ENCODE peak calls at places on chromosomes 11 and 22, in eight cellular contexts. One of them, this sample, is unnamed.

GRCh38 chr22:19995611-19996339 is 20.8 kb downstream of the ARVCF start:
- DNase-seq in stimulated activated naive CD8-positive, alpha-beta T cell treated with anti-CD3 and anti-CD28 coated beads, Interleukin-15, amount 100 ng/mL, for 72 hours: no peak
- DNase-seq in Right ventricle myocardium superior: peak; percentile 55
- DNase-seq in AG08396: peak; percentile 84
- DNase-seq in cardiac muscle cell: peak; percentile 84
- DNase-seq in lower lobe of right lung: no peak
- DNase-seq in germinal center: no peak
- DNase-seq in NCI-H345: no peak
- DNase-seq in this sample: no peak

GRCh38 chr11:122215244-122215992 is 99.4 kb upstream of the BLID start:
- DNase-seq in germinal center: peak; percentile 53
- DNase-seq in NCI-H345: peak; percentile 57
- DNase-seq in Right ventricle myocardium superior: peak; percentile 88
- DNase-seq in lower lobe of right lung: peak; percentile 70
- DNase-seq in cardiac muscle cell: peak; percentile 97
- DNase-seq in stimulated activated naive CD8-positive, alpha-beta T cell treated with anti-CD3 and anti-CD28 coated beads, Interleukin-15, amount 100 ng/mL, for 72 hours: peak; percentile 39
- DNase-seq in AG08396: peak; percentile 85
- DNase-seq in this sample: peak; percentile 63

GRCh38 chr11:39412117-39412516 is 2047.3 kb downstream of the LRRC4C start:
- DNase-seq in AG08396: no peak
- DNase-seq in cardiac muscle cell: no peak
- DNase-seq in Right ventricle myocardium superior: no peak
- DNase-seq in germinal center: no peak
- DNase-seq in NCI-H345: no peak
- DNase-seq in lower lobe of right lung: no peak
- DNase-seq in stimulated activated naive CD8-positive, alpha-beta T cell treated with anti-CD3 and anti-CD28 coated beads, Interleukin-15, amount 100 ng/mL, for 72 hours: no peak
- DNase-seq in this sample: no peak

GRCh38 chr11:59172345-59173079 is 580 bp downstream of the DTX4 start:
- DNase-seq in germinal center: peak; percentile 67
- DNase-seq in AG08396: peak; percentile 47
- DNase-seq in NCI-H345: peak; percentile 22
- DNase-seq in cardiac muscle cell: peak; percentile 11
- DNase-seq in Right ventricle myocardium superior: no peak
- DNase-seq in lower lobe of right lung: peak; percentile 58
- DNase-seq in stimulated activated naive CD8-positive, alpha-beta T cell treated with anti-CD3 and anti-CD28 coated beads, Interleukin-15, amount 100 ng/mL, for 72 hours: no peak
- DNase-seq in this sample: no peak

GRCh38 chr11:44551456-44552139 is 13.9 kb upstream of the CD82 start:
- DNase-seq in Right ventricle myocardium superior: no peak
- DNase-seq in AG08396: no peak
- DNase-seq in germinal center: no peak
- DNase-seq in stimulated activated naive CD8-positive, alpha-beta T cell treated with anti-CD3 and anti-CD28 coated beads, Interleukin-15, amount 100 ng/mL, for 72 hours: no peak
- DNase-seq in NCI-H345: no peak
- DNase-seq in cardiac muscle cell: no peak
- DNase-seq in lower lobe of right lung: no peak
- DNase-seq in this sample: no peak

GRCh38 chr11:67636962-67637361 is 2.6 kb downstream of the TBX10 start:
- DNase-seq in lower lobe of right lung: no peak
- DNase-seq in NCI-H345: no peak
- DNase-seq in AG08396: no peak
- DNase-seq in cardiac muscle cell: no peak
- DNase-seq in stimulated activated naive CD8-positive, alpha-beta T cell treated with anti-CD3 and anti-CD28 coated beads, Interleukin-15, amount 100 ng/mL, for 72 hours: no peak
- DNase-seq in germinal center: no peak
- DNase-seq in Right ventricle myocardium superior: no peak
- DNase-seq in this sample: no peak

GRCh38 chr22:38067771-38068360 is 10.7 kb downstream of the PICK1 start:
- DNase-seq in cardiac muscle cell: no peak
- DNase-seq in stimulated activated naive CD8-positive, alpha-beta T cell treated with anti-CD3 and anti-CD28 coated beads, Interleukin-15, amount 100 ng/mL, for 72 hours: no peak
- DNase-seq in lower lobe of right lung: no peak
- DNase-seq in Right ventricle myocardium superior: peak; percentile 45
- DNase-seq in NCI-H345: no peak
- DNase-seq in germinal center: no peak
- DNase-seq in AG08396: no peak
- DNase-seq in this sample: no peak

GRCh38 chr11:34052608-34053160 is 1.2 kb downstream of the CAPRIN1 start:
- DNase-seq in NCI-H345: peak; percentile 40
- DNase-seq in germinal center: peak; percentile 18
- DNase-seq in cardiac muscle cell: no peak
- DNase-seq in Right ventricle myocardium superior: peak; percentile 55
- DNase-seq in stimulated activated naive CD8-positive, alpha-beta T cell treated with anti-CD3 and anti-CD28 coated beads, Interleukin-15, amount 100 ng/mL, for 72 hours: peak; percentile 46
- DNase-seq in lower lobe of right lung: peak; percentile 52
- DNase-seq in AG08396: peak; percentile 6
- DNase-seq in this sample: peak; percentile 73

GRCh38 chr11:65013130-65013691 is 749 bp upstream of the ARL2 start:
- DNase-seq in stimulated activated naive CD8-positive, alpha-beta T cell treated with anti-CD3 and anti-CD28 coated beads, Interleukin-15, amount 100 ng/mL, for 72 hours: no peak
- DNase-seq in Right ventricle myocardium superior: no peak
- DNase-seq in AG08396: peak; percentile 95
- DNase-seq in cardiac muscle cell: peak; percentile 91
- DNase-seq in germinal center: no peak
- DNase-seq in NCI-H345: peak; percentile 89
- DNase-seq in lower lobe of right lung: peak; percentile 95
- DNase-seq in this sample: peak; percentile 96

GRCh38 chr11:34732831-34733230 is 111.9 kb downstream of the EHF start:
- DNase-seq in stimulated activated naive CD8-positive, alpha-beta T cell treated with anti-CD3 and anti-CD28 coated beads, Interleukin-15, amount 100 ng/mL, for 72 hours: no peak
- DNase-seq in AG08396: no peak
- DNase-seq in Right ventricle myocardium superior: no peak
- DNase-seq in lower lobe of right lung: no peak
- DNase-seq in germinal center: no peak
- DNase-seq in NCI-H345: peak; percentile 31
- DNase-seq in cardiac muscle cell: no peak
- DNase-seq in this sample: no peak

GRCh38 chr11:693887-694562 is 997 bp downstream of the DEAF1 start:
- DNase-seq in Right ventricle myocardium superior: no peak
- DNase-seq in stimulated activated naive CD8-positive, alpha-beta T cell treated with anti-CD3 and anti-CD28 coated beads, Interleukin-15, amount 100 ng/mL, for 72 hours: no peak
- DNase-seq in lower lobe of right lung: peak; percentile 69
- DNase-seq in cardiac muscle cell: no peak
- DNase-seq in germinal center: no peak
- DNase-seq in AG08396: no peak
- DNase-seq in NCI-H345: peak; percentile 68
- DNase-seq in this sample: no peak

GRCh38 chr11:127804775-127805446 is 782.4 kb downstream of the ETS1 start:
- DNase-seq in AG08396: no peak
- DNase-seq in NCI-H345: peak; percentile 4
- DNase-seq in lower lobe of right lung: no peak
- DNase-seq in stimulated activated naive CD8-positive, alpha-beta T cell treated with anti-CD3 and anti-CD28 coated beads, Interleukin-15, amount 100 ng/mL, for 72 hours: no peak
- DNase-seq in germinal center: no peak
- DNase-seq in Right ventricle myocardium superior: no peak
- DNase-seq in cardiac muscle cell: no peak
- DNase-seq in this sample: no peak

GRCh38 chr11:73019996-73020395 is 122.1 kb downstream of the FCHSD2 start:
- DNase-seq in NCI-H345: no peak
- DNase-seq in Right ventricle myocardium superior: no peak
- DNase-seq in cardiac muscle cell: no peak
- DNase-seq in germinal center: no peak
- DNase-seq in AG08396: no peak
- DNase-seq in lower lobe of right lung: no peak
- DNase-seq in stimulated activated naive CD8-positive, alpha-beta T cell treated with anti-CD3 and anti-CD28 coated beads, Interleukin-15, amount 100 ng/mL, for 72 hours: no peak
- DNase-seq in this sample: no peak

GRCh38 chr22:41919357-41920224 is 4.7 kb upstream of the SHISA8 start:
- DNase-seq in AG08396: peak; percentile 80
- DNase-seq in cardiac muscle cell: peak; percentile 47
- DNase-seq in stimulated activated naive CD8-positive, alpha-beta T cell treated with anti-CD3 and anti-CD28 coated beads, Interleukin-15, amount 100 ng/mL, for 72 hours: no peak
- DNase-seq in NCI-H345: no peak
- DNase-seq in germinal center: peak; percentile 88
- DNase-seq in Right ventricle myocardium superior: peak; percentile 78
- DNase-seq in lower lobe of right lung: peak; percentile 74
- DNase-seq in this sample: peak; percentile 41

GRCh38 chr11:112343368-112344039 is 82.8 kb upstream of the PLET1 start:
- DNase-seq in NCI-H345: peak; percentile 43
- DNase-seq in stimulated activated naive CD8-positive, alpha-beta T cell treated with anti-CD3 and anti-CD28 coated beads, Interleukin-15, amount 100 ng/mL, for 72 hours: no peak
- DNase-seq in cardiac muscle cell: peak; percentile 28
- DNase-seq in Right ventricle myocardium superior: no peak
- DNase-seq in lower lobe of right lung: no peak
- DNase-seq in germinal center: no peak
- DNase-seq in AG08396: no peak
- DNase-seq in this sample: no peak

GRCh38 chr11:66438009-66438503 is 592 bp downstream of the MRPL11 start:
- DNase-seq in lower lobe of right lung: no peak
- DNase-seq in cardiac muscle cell: no peak
- DNase-seq in Right ventricle myocardium superior: no peak
- DNase-seq in germinal center: no peak
- DNase-seq in NCI-H345: no peak
- DNase-seq in stimulated activated naive CD8-positive, alpha-beta T cell treated with anti-CD3 and anti-CD28 coated beads, Interleukin-15, amount 100 ng/mL, for 72 hours: no peak
- DNase-seq in AG08396: no peak
- DNase-seq in this sample: no peak

GRCh38 chr22:37739000-37739399 is 42.2 kb downstream of the TRIOBP start:
- DNase-seq in lower lobe of right lung: peak; percentile 65
- DNase-seq in NCI-H345: no peak
- DNase-seq in germinal center: no peak
- DNase-seq in cardiac muscle cell: peak; percentile 92
- DNase-seq in Right ventricle myocardium superior: peak; percentile 92
- DNase-seq in stimulated activated naive CD8-positive, alpha-beta T cell treated with anti-CD3 and anti-CD28 coated beads, Interleukin-15, amount 100 ng/mL, for 72 hours: no peak
- DNase-seq in AG08396: peak; percentile 60
- DNase-seq in this sample: no peak

GRCh38 chr11:122633219-122633829 is 22.2 kb upstream of the UBASH3B start:
- DNase-seq in lower lobe of right lung: no peak
- DNase-seq in AG08396: peak; percentile 61
- DNase-seq in cardiac muscle cell: peak; percentile 72
- DNase-seq in NCI-H345: peak; percentile 42
- DNase-seq in Right ventricle myocardium superior: no peak
- DNase-seq in germinal center: peak; percentile 40
- DNase-seq in stimulated activated naive CD8-positive, alpha-beta T cell treated with anti-CD3 and anti-CD28 coated beads, Interleukin-15, amount 100 ng/mL, for 72 hours: no peak
- DNase-seq in this sample: peak; percentile 18

GRCh38 chr11:16771350-16772140 is 33.1 kb downstream of the C11orf58 start:
- DNase-seq in lower lobe of right lung: no peak
- DNase-seq in cardiac muscle cell: no peak
- DNase-seq in stimulated activated naive CD8-positive, alpha-beta T cell treated with anti-CD3 and anti-CD28 coated beads, Interleukin-15, amount 100 ng/mL, for 72 hours: no peak
- DNase-seq in AG08396: no peak
- DNase-seq in germinal center: no peak
- DNase-seq in NCI-H345: no peak
- DNase-seq in Right ventricle myocardium superior: no peak
- DNase-seq in this sample: no peak

GRCh38 chr11:71180694-71181466 is 71.5 kb downstream of the SHANK2 start:
- DNase-seq in stimulated activated naive CD8-positive, alpha-beta T cell treated with anti-CD3 and anti-CD28 coated beads, Interleukin-15, amount 100 ng/mL, for 72 hours: no peak
- DNase-seq in NCI-H345: peak; percentile 25
- DNase-seq in germinal center: no peak
- DNase-seq in cardiac muscle cell: no peak
- DNase-seq in Right ventricle myocardium superior: no peak
- DNase-seq in lower lobe of right lung: no peak
- DNase-seq in AG08396: no peak
- DNase-seq in this sample: no peak

GRCh38 chr11:57735655-57736298 is 5.5 kb upstream of the SELENOH start:
- DNase-seq in Right ventricle myocardium superior: no peak
- DNase-seq in NCI-H345: no peak
- DNase-seq in germinal center: no peak
- DNase-seq in AG08396: no peak
- DNase-seq in lower lobe of right lung: no peak
- DNase-seq in stimulated activated naive CD8-positive, alpha-beta T cell treated with anti-CD3 and anti-CD28 coated beads, Interleukin-15, amount 100 ng/mL, for 72 hours: no peak
- DNase-seq in cardiac muscle cell: no peak
- DNase-seq in this sample: peak; percentile 79

GRCh38 chr11:82980292-82980691 is 78.8 kb downstream of the DDIAS start:
- DNase-seq in lower lobe of right lung: no peak
- DNase-seq in stimulated activated naive CD8-positive, alpha-beta T cell treated with anti-CD3 and anti-CD28 coated beads, Interleukin-15, amount 100 ng/mL, for 72 hours: no peak
- DNase-seq in Right ventricle myocardium superior: no peak
- DNase-seq in NCI-H345: no peak
- DNase-seq in AG08396: peak; percentile 63
- DNase-seq in cardiac muscle cell: peak; percentile 67
- DNase-seq in germinal center: no peak
- DNase-seq in this sample: no peak

GRCh38 chr11:27237641-27238040 is 125.4 kb downstream of the CCDC34 start:
- DNase-seq in stimulated activated naive CD8-positive, alpha-beta T cell treated with anti-CD3 and anti-CD28 coated beads, Interleukin-15, amount 100 ng/mL, for 72 hours: no peak
- DNase-seq in lower lobe of right lung: no peak
- DNase-seq in germinal center: no peak
- DNase-seq in cardiac muscle cell: no peak
- DNase-seq in Right ventricle myocardium superior: no peak
- DNase-seq in AG08396: no peak
- DNase-seq in NCI-H345: no peak
- DNase-seq in this sample: no peak

GRCh38 chr11:86041975-86042378 is 26.9 kb downstream of the PICALM start:
- DNase-seq in AG08396: peak; percentile 73
- DNase-seq in cardiac muscle cell: peak; percentile 95
- DNase-seq in germinal center: peak; percentile 77
- DNase-seq in NCI-H345: peak; percentile 78
- DNase-seq in Right ventricle myocardium superior: no peak
- DNase-seq in lower lobe of right lung: no peak
- DNase-seq in stimulated activated naive CD8-positive, alpha-beta T cell treated with anti-CD3 and anti-CD28 coated beads, Interleukin-15, amount 100 ng/mL, for 72 hours: peak; percentile 50
- DNase-seq in this sample: peak; percentile 90

GRCh38 chr11:126421243-126421642 is 65.8 kb downstream of the ST3GAL4 start:
- DNase-seq in stimulated activated naive CD8-positive, alpha-beta T cell treated with anti-CD3 and anti-CD28 coated beads, Interleukin-15, amount 100 ng/mL, for 72 hours: no peak
- DNase-seq in lower lobe of right lung: peak; percentile 16
- DNase-seq in cardiac muscle cell: no peak
- DNase-seq in NCI-H345: no peak
- DNase-seq in Right ventricle myocardium superior: peak; percentile 64
- DNase-seq in AG08396: no peak
- DNase-seq in germinal center: no peak
- DNase-seq in this sample: no peak

GRCh38 chr22:37884420-37884819 is 21.7 kb upstream of the MICALL1 start:
- DNase-seq in NCI-H345: no peak
- DNase-seq in AG08396: no peak
- DNase-seq in cardiac muscle cell: no peak
- DNase-seq in lower lobe of right lung: no peak
- DNase-seq in Right ventricle myocardium superior: no peak
- DNase-seq in germinal center: no peak
- DNase-seq in stimulated activated naive CD8-positive, alpha-beta T cell treated with anti-CD3 and anti-CD28 coated beads, Interleukin-15, amount 100 ng/mL, for 72 hours: no peak
- DNase-seq in this sample: no peak

GRCh38 chr11:47337229-47337924 is 15.1 kb downstream of the MYBPC3 start:
- DNase-seq in germinal center: no peak
- DNase-seq in NCI-H345: no peak
- DNase-seq in AG08396: no peak
- DNase-seq in Right ventricle myocardium superior: peak; percentile 38
- DNase-seq in cardiac muscle cell: no peak
- DNase-seq in stimulated activated naive CD8-positive, alpha-beta T cell treated with anti-CD3 and anti-CD28 coated beads, Interleukin-15, amount 100 ng/mL, for 72 hours: no peak
- DNase-seq in lower lobe of right lung: no peak
- DNase-seq in this sample: peak; percentile 37

GRCh38 chr11:117219455-117219854 is 12.4 kb downstream of the PCSK7 start:
- DNase-seq in germinal center: no peak
- DNase-seq in NCI-H345: no peak
- DNase-seq in Right ventricle myocardium superior: no peak
- DNase-seq in cardiac muscle cell: no peak
- DNase-seq in AG08396: no peak
- DNase-seq in lower lobe of right lung: no peak
- DNase-seq in stimulated activated naive CD8-positive, alpha-beta T cell treated with anti-CD3 and anti-CD28 coated beads, Interleukin-15, amount 100 ng/mL, for 72 hours: no peak
- DNase-seq in this sample: no peak

GRCh38 chr22:34490911-34491310 is 570.6 kb upstream of the LARGE1 start:
- DNase-seq in germinal center: no peak
- DNase-seq in cardiac muscle cell: no peak
- DNase-seq in NCI-H345: no peak
- DNase-seq in lower lobe of right lung: no peak
- DNase-seq in stimulated activated naive CD8-positive, alpha-beta T cell treated with anti-CD3 and anti-CD28 coated beads, Interleukin-15, amount 100 ng/mL, for 72 hours: no peak
- DNase-seq in Right ventricle myocardium superior: no peak
- DNase-seq in AG08396: no peak
- DNase-seq in this sample: no peak

GRCh38 chr11:58493676-58494075 is 14.2 kb downstream of the OR5B21 start:
- DNase-seq in germinal center: no peak
- DNase-seq in lower lobe of right lung: no peak
- DNase-seq in stimulated activated naive CD8-positive, alpha-beta T cell treated with anti-CD3 and anti-CD28 coated beads, Interleukin-15, amount 100 ng/mL, for 72 hours: no peak
- DNase-seq in NCI-H345: no peak
- DNase-seq in AG08396: peak; percentile 18
- DNase-seq in cardiac muscle cell: no peak
- DNase-seq in Right ventricle myocardium superior: no peak
- DNase-seq in this sample: no peak

GRCh38 chr11:19954899-19955298 is 205.4 kb downstream of the DBX1 start:
- DNase-seq in stimulated activated naive CD8-positive, alpha-beta T cell treated with anti-CD3 and anti-CD28 coated beads, Interleukin-15, amount 100 ng/mL, for 72 hours: no peak
- DNase-seq in Right ventricle myocardium superior: no peak
- DNase-seq in cardiac muscle cell: peak; percentile 20
- DNase-seq in germinal center: no peak
- DNase-seq in lower lobe of right lung: no peak
- DNase-seq in NCI-H345: no peak
- DNase-seq in AG08396: no peak
- DNase-seq in this sample: peak; percentile 13

GRCh38 chr11:120569903-120570302 is 58.4 kb downstream of the GRIK4 start:
- DNase-seq in cardiac muscle cell: no peak
- DNase-seq in Right ventricle myocardium superior: no peak
- DNase-seq in NCI-H345: no peak
- DNase-seq in stimulated activated naive CD8-positive, alpha-beta T cell treated with anti-CD3 and anti-CD28 coated beads, Interleukin-15, amount 100 ng/mL, for 72 hours: no peak
- DNase-seq in AG08396: no peak
- DNase-seq in germinal center: no peak
- DNase-seq in lower lobe of right lung: no peak
- DNase-seq in this sample: no peak

GRCh38 chr11:44878696-44879095 is 72.0 kb downstream of the TP53I11 start:
- DNase-seq in Right ventricle myocardium superior: no peak
- DNase-seq in germinal center: no peak
- DNase-seq in cardiac muscle cell: no peak
- DNase-seq in lower lobe of right lung: no peak
- DNase-seq in NCI-H345: no peak
- DNase-seq in stimulated activated naive CD8-positive, alpha-beta T cell treated with anti-CD3 and anti-CD28 coated beads, Interleukin-15, amount 100 ng/mL, for 72 hours: no peak
- DNase-seq in AG08396: no peak
- DNase-seq in this sample: no peak

GRCh38 chr11:128207861-128208321 is 379.5 kb downstream of the ETS1 start:
- DNase-seq in AG08396: peak; percentile 27
- DNase-seq in Right ventricle myocardium superior: no peak
- DNase-seq in NCI-H345: no peak
- DNase-seq in cardiac muscle cell: peak; percentile 99
- DNase-seq in lower lobe of right lung: no peak
- DNase-seq in stimulated activated naive CD8-positive, alpha-beta T cell treated with anti-CD3 and anti-CD28 coated beads, Interleukin-15, amount 100 ng/mL, for 72 hours: no peak
- DNase-seq in germinal center: no peak
- DNase-seq in this sample: no peak

This sample was measured in erythroblast.